ENCODE peak calls at places on chromosomes 12 and 14, in ten cellular contexts. One of them, this sample, is unnamed.

GRCh38 chr12:6492838-6493579 is at the start of gene MRPL51:
- DNase-seq in iPS-NIHi11: peak; percentile 100
- DNase-seq in GM20000: peak; percentile 94
- DNase-seq in GM03348: peak; percentile 96
- DNase-seq in lower leg skin: peak; percentile 96
- DNase-seq in spleen: peak; percentile 100
- DNase-seq in foreskin keratinocyte: peak; percentile 93
- DNase-seq in DMS79: peak; percentile 90
- DNase-seq in HT1080: peak; percentile 94
- DNase-seq in GM23248: peak; percentile 98
- DNase-seq in this sample: peak; percentile 96

GRCh38 chr12:109535231-109535862 is 38.0 kb downstream of the MMAB start:
- DNase-seq in lower leg skin: no peak
- DNase-seq in iPS-NIHi11: no peak
- DNase-seq in DMS79: no peak
- DNase-seq in GM20000: no peak
- DNase-seq in GM23248: no peak
- DNase-seq in GM03348: no peak
- DNase-seq in foreskin keratinocyte: no peak
- DNase-seq in spleen: no peak
- DNase-seq in HT1080: no peak
- DNase-seq in this sample: no peak

GRCh38 chr14:63478024-63478423 is 65.2 kb downstream of the PPP2R5E start:
- DNase-seq in spleen: no peak
- DNase-seq in HT1080: no peak
- DNase-seq in iPS-NIHi11: no peak
- DNase-seq in GM23248: no peak
- DNase-seq in GM03348: peak; percentile 9
- DNase-seq in DMS79: no peak
- DNase-seq in GM20000: peak; percentile 72
- DNase-seq in lower leg skin: no peak
- DNase-seq in foreskin keratinocyte: no peak
- DNase-seq in this sample: no peak

GRCh38 chr12:68440068-68440581 is 108.0 kb upstream of the MDM1 start:
- DNase-seq in GM03348: peak; percentile 33
- DNase-seq in GM23248: peak; percentile 65
- DNase-seq in spleen: no peak
- DNase-seq in HT1080: peak; percentile 68
- DNase-seq in foreskin keratinocyte: peak; percentile 74
- DNase-seq in iPS-NIHi11: no peak
- DNase-seq in lower leg skin: no peak
- DNase-seq in GM20000: no peak
- DNase-seq in DMS79: no peak
- DNase-seq in this sample: no peak

GRCh38 chr14:59407246-59407615 is 57.9 kb downstream of the GPR135 start:
- DNase-seq in HT1080: peak; percentile 89
- DNase-seq in DMS79: no peak
- DNase-seq in spleen: no peak
- DNase-seq in iPS-NIHi11: no peak
- DNase-seq in GM20000: no peak
- DNase-seq in GM23248: peak; percentile 97
- DNase-seq in GM03348: peak; percentile 88
- DNase-seq in lower leg skin: no peak
- DNase-seq in foreskin keratinocyte: peak; percentile 92
- DNase-seq in this sample: no peak

GRCh38 chr14:60573943-60574496 is 65.1 kb downstream of the SIX6 start:
- DNase-seq in spleen: no peak
- DNase-seq in foreskin keratinocyte: no peak
- DNase-seq in GM23248: peak; percentile 90
- DNase-seq in GM20000: no peak
- DNase-seq in DMS79: no peak
- DNase-seq in lower leg skin: no peak
- DNase-seq in GM03348: peak; percentile 60
- DNase-seq in iPS-NIHi11: no peak
- DNase-seq in HT1080: no peak
- DNase-seq in this sample: no peak

GRCh38 chr12:90262261-90262660 is 553.6 kb upstream of the ATP2B1 start:
- DNase-seq in foreskin keratinocyte: peak; percentile 49
- DNase-seq in lower leg skin: no peak
- DNase-seq in spleen: no peak
- DNase-seq in iPS-NIHi11: no peak
- DNase-seq in GM23248: peak; percentile 63
- DNase-seq in DMS79: no peak
- DNase-seq in HT1080: peak; percentile 56
- DNase-seq in GM20000: no peak
- DNase-seq in GM03348: peak; percentile 32
- DNase-seq in this sample: no peak

GRCh38 chr14:95174184-95174804 is 17.0 kb upstream of the DICER1 start:
- DNase-seq in GM03348: no peak
- DNase-seq in foreskin keratinocyte: no peak
- DNase-seq in spleen: no peak
- DNase-seq in DMS79: no peak
- DNase-seq in iPS-NIHi11: no peak
- DNase-seq in GM20000: no peak
- DNase-seq in lower leg skin: no peak
- DNase-seq in GM23248: peak; percentile 23
- DNase-seq in HT1080: no peak
- DNase-seq in this sample: no peak

GRCh38 chr12:109130755-109131521 is 14.6 kb downstream of the ACACB start:
- DNase-seq in spleen: no peak
- DNase-seq in GM20000: no peak
- DNase-seq in foreskin keratinocyte: no peak
- DNase-seq in HT1080: peak; percentile 17
- DNase-seq in lower leg skin: no peak
- DNase-seq in iPS-NIHi11: peak; percentile 51
- DNase-seq in GM03348: no peak
- DNase-seq in GM23248: peak; percentile 49
- DNase-seq in DMS79: peak; percentile 38
- DNase-seq in this sample: no peak

GRCh38 chr14:22980672-22981089 is 1.7 kb downstream of the AJUBA start:
- DNase-seq in DMS79: no peak
- DNase-seq in GM20000: no peak
- DNase-seq in HT1080: peak; percentile 53
- DNase-seq in spleen: no peak
- DNase-seq in iPS-NIHi11: peak; percentile 86
- DNase-seq in GM23248: peak; percentile 63
- DNase-seq in GM03348: peak; percentile 93
- DNase-seq in foreskin keratinocyte: peak; percentile 67
- DNase-seq in lower leg skin: peak; percentile 25
- DNase-seq in this sample: peak; percentile 58

GRCh38 chr14:96920820-96921219 is 123.6 kb downstream of the VRK1 start:
- DNase-seq in HT1080: no peak
- DNase-seq in spleen: no peak
- DNase-seq in foreskin keratinocyte: no peak
- DNase-seq in GM23248: no peak
- DNase-seq in GM03348: no peak
- DNase-seq in iPS-NIHi11: no peak
- DNase-seq in lower leg skin: no peak
- DNase-seq in GM20000: no peak
- DNase-seq in DMS79: no peak
- DNase-seq in this sample: no peak

GRCh38 chr14:104580961-104581360 is 1.4 kb downstream of the C14orf180 start:
- DNase-seq in GM20000: no peak
- DNase-seq in foreskin keratinocyte: no peak
- DNase-seq in HT1080: peak; percentile 24
- DNase-seq in GM23248: no peak
- DNase-seq in iPS-NIHi11: no peak
- DNase-seq in lower leg skin: peak; percentile 16
- DNase-seq in GM03348: no peak
- DNase-seq in DMS79: peak; percentile 21
- DNase-seq in spleen: no peak
- DNase-seq in this sample: no peak

GRCh38 chr12:19190292-19191031 is 60.9 kb downstream of the PLEKHA5 start:
- DNase-seq in spleen: no peak
- DNase-seq in GM23248: peak; percentile 80
- DNase-seq in HT1080: peak; percentile 28
- DNase-seq in lower leg skin: no peak
- DNase-seq in GM20000: no peak
- DNase-seq in foreskin keratinocyte: peak; percentile 62
- DNase-seq in GM03348: peak; percentile 39
- DNase-seq in DMS79: no peak
- DNase-seq in iPS-NIHi11: no peak
- DNase-seq in this sample: no peak

GRCh38 chr12:30977124-30977523 is 50.6 kb downstream of the TSPAN11 start:
- DNase-seq in GM20000: no peak
- DNase-seq in GM03348: no peak
- DNase-seq in lower leg skin: no peak
- DNase-seq in GM23248: no peak
- DNase-seq in HT1080: no peak
- DNase-seq in foreskin keratinocyte: no peak
- DNase-seq in iPS-NIHi11: no peak
- DNase-seq in spleen: no peak
- DNase-seq in DMS79: no peak
- DNase-seq in this sample: no peak

GRCh38 chr12:47413806-47414205 is 292.0 kb downstream of the RPAP3 start:
- DNase-seq in lower leg skin: no peak
- DNase-seq in HT1080: no peak
- DNase-seq in GM23248: peak; percentile 76
- DNase-seq in spleen: no peak
- DNase-seq in GM03348: peak; percentile 72
- DNase-seq in foreskin keratinocyte: peak; percentile 31
- DNase-seq in iPS-NIHi11: no peak
- DNase-seq in GM20000: no peak
- DNase-seq in DMS79: no peak
- DNase-seq in this sample: no peak

GRCh38 chr12:76976777-76977465 is 88.4 kb downstream of the E2F7 start:
- DNase-seq in iPS-NIHi11: no peak
- DNase-seq in GM23248: peak; percentile 10
- DNase-seq in lower leg skin: no peak
- DNase-seq in foreskin keratinocyte: no peak
- DNase-seq in DMS79: no peak
- DNase-seq in spleen: no peak
- DNase-seq in GM03348: no peak
- DNase-seq in HT1080: no peak
- DNase-seq in GM20000: no peak
- DNase-seq in this sample: no peak

GRCh38 chr12:108634225-108634795 is 616 bp upstream of the SELPLG start:
- DNase-seq in HT1080: no peak
- DNase-seq in lower leg skin: no peak
- DNase-seq in spleen: peak; percentile 93
- DNase-seq in foreskin keratinocyte: no peak
- DNase-seq in iPS-NIHi11: no peak
- DNase-seq in GM23248: no peak
- DNase-seq in DMS79: peak; percentile 63
- DNase-seq in GM03348: no peak
- DNase-seq in GM20000: no peak
- DNase-seq in this sample: peak; percentile 44

GRCh38 chr14:37931998-37932397 is 275.7 kb upstream of the SSTR1 start:
- DNase-seq in lower leg skin: no peak
- DNase-seq in spleen: no peak
- DNase-seq in foreskin keratinocyte: no peak
- DNase-seq in GM23248: peak; percentile 80
- DNase-seq in GM20000: no peak
- DNase-seq in DMS79: peak; percentile 3
- DNase-seq in iPS-NIHi11: no peak
- DNase-seq in GM03348: peak; percentile 39
- DNase-seq in HT1080: no peak
- DNase-seq in this sample: no peak

GRCh38 chr14:97978336-97978735 is 1181.2 kb downstream of the VRK1 start:
- DNase-seq in GM20000: no peak
- DNase-seq in spleen: peak; percentile 80
- DNase-seq in iPS-NIHi11: peak; percentile 79
- DNase-seq in GM23248: peak; percentile 85
- DNase-seq in GM03348: peak; percentile 84
- DNase-seq in DMS79: peak; percentile 80
- DNase-seq in HT1080: peak; percentile 75
- DNase-seq in foreskin keratinocyte: peak; percentile 77
- DNase-seq in lower leg skin: peak; percentile 74
- DNase-seq in this sample: peak; percentile 39

GRCh38 chr14:101586531-101587402 is 25.5 kb downstream of the DIO3 start:
- DNase-seq in spleen: peak; percentile 68
- DNase-seq in lower leg skin: no peak
- DNase-seq in DMS79: no peak
- DNase-seq in GM20000: no peak
- DNase-seq in GM03348: no peak
- DNase-seq in foreskin keratinocyte: no peak
- DNase-seq in iPS-NIHi11: peak; percentile 4
- DNase-seq in HT1080: no peak
- DNase-seq in GM23248: no peak
- DNase-seq in this sample: no peak

GRCh38 chr14:91885837-91886236 is 18.5 kb upstream of the TC2N start:
- DNase-seq in GM23248: no peak
- DNase-seq in lower leg skin: no peak
- DNase-seq in DMS79: no peak
- DNase-seq in GM20000: no peak
- DNase-seq in foreskin keratinocyte: no peak
- DNase-seq in HT1080: no peak
- DNase-seq in iPS-NIHi11: no peak
- DNase-seq in spleen: no peak
- DNase-seq in GM03348: no peak
- DNase-seq in this sample: no peak

GRCh38 chr12:84463756-84464495 is 448.7 kb downstream of the SLC6A15 start:
- DNase-seq in iPS-NIHi11: no peak
- DNase-seq in GM20000: no peak
- DNase-seq in foreskin keratinocyte: no peak
- DNase-seq in GM23248: peak; percentile 75
- DNase-seq in lower leg skin: no peak
- DNase-seq in HT1080: no peak
- DNase-seq in spleen: no peak
- DNase-seq in GM03348: peak; percentile 62
- DNase-seq in DMS79: no peak
- DNase-seq in this sample: no peak

GRCh38 chr14:52827426-52827825 is 36.0 kb upstream of the GNPNAT1 start:
- DNase-seq in iPS-NIHi11: no peak
- DNase-seq in GM03348: no peak
- DNase-seq in foreskin keratinocyte: no peak
- DNase-seq in spleen: no peak
- DNase-seq in lower leg skin: no peak
- DNase-seq in HT1080: no peak
- DNase-seq in GM20000: no peak
- DNase-seq in DMS79: no peak
- DNase-seq in GM23248: no peak
- DNase-seq in this sample: no peak

GRCh38 chr12:990308-990648 is 745 bp upstream of the ERC1 start:
- DNase-seq in GM03348: no peak
- DNase-seq in GM23248: peak; percentile 88
- DNase-seq in GM20000: peak; percentile 51
- DNase-seq in foreskin keratinocyte: no peak
- DNase-seq in lower leg skin: peak; percentile 49
- DNase-seq in iPS-NIHi11: peak; percentile 59
- DNase-seq in HT1080: no peak
- DNase-seq in spleen: peak; percentile 90
- DNase-seq in DMS79: peak; percentile 39
- DNase-seq in this sample: peak; percentile 38

GRCh38 chr12:15428632-15429031 is 106.3 kb downstream of the PTPRO start:
- DNase-seq in HT1080: no peak
- DNase-seq in GM23248: no peak
- DNase-seq in iPS-NIHi11: no peak
- DNase-seq in GM03348: no peak
- DNase-seq in DMS79: no peak
- DNase-seq in spleen: no peak
- DNase-seq in foreskin keratinocyte: no peak
- DNase-seq in GM20000: no peak
- DNase-seq in lower leg skin: no peak
- DNase-seq in this sample: no peak

GRCh38 chr12:118958520-118958919 is 22.8 kb upstream of the SRRM4 start:
- DNase-seq in GM23248: no peak
- DNase-seq in HT1080: no peak
- DNase-seq in GM20000: no peak
- DNase-seq in GM03348: no peak
- DNase-seq in DMS79: peak; percentile 77
- DNase-seq in spleen: no peak
- DNase-seq in lower leg skin: no peak
- DNase-seq in iPS-NIHi11: peak; percentile 17
- DNase-seq in foreskin keratinocyte: no peak
- DNase-seq in this sample: no peak

GRCh38 chr14:55891692-55892091 is 226.5 kb upstream of the PELI2 start:
- DNase-seq in spleen: no peak
- DNase-seq in lower leg skin: no peak
- DNase-seq in GM23248: no peak
- DNase-seq in DMS79: no peak
- DNase-seq in iPS-NIHi11: peak; percentile 65
- DNase-seq in foreskin keratinocyte: no peak
- DNase-seq in GM20000: no peak
- DNase-seq in GM03348: no peak
- DNase-seq in HT1080: no peak
- DNase-seq in this sample: no peak

GRCh38 chr12:47207005-47207717 is 127.4 kb upstream of the AMIGO2 start:
- DNase-seq in DMS79: no peak
- DNase-seq in lower leg skin: no peak
- DNase-seq in foreskin keratinocyte: no peak
- DNase-seq in GM03348: no peak
- DNase-seq in GM20000: peak; percentile 15
- DNase-seq in spleen: peak; percentile 91
- DNase-seq in GM23248: no peak
- DNase-seq in HT1080: no peak
- DNase-seq in iPS-NIHi11: no peak
- DNase-seq in this sample: no peak